ENCODE peak calls at places on chromosomes 12 and 14, in six cellular contexts. Z, N, X, O, E and F are unnamed samples.
A peak's percentile ranks its signal among the peaks of the same experiment; 100 is the strongest.

GRCh38 chr14:35365130-35366047 is 39.2 kb downstream of the NFKBIA start:
- DNase-seq in X (no peak), O (peak; percentile 56), N (no peak), E (peak; percentile 63), Z (peak; percentile 88), F (peak; percentile 93)

GRCh38 chr12:111288771-111289170 is 80.1 kb downstream of the PHETA1 start:
- DNase-seq in X (no peak), Z (no peak), E (no peak), N (no peak), O (no peak), F (no peak)

GRCh38 chr12:76375939-76376338 is 27.7 kb upstream of the BBS10 start:
- DNase-seq in O (no peak), Z (no peak), X (no peak), N (no peak), E (no peak), F (no peak)

GRCh38 chr14:66572836-66573235 is 64.9 kb downstream of the GPHN start:
- DNase-seq in X (no peak), O (no peak), Z (no peak), E (no peak), N (no peak), F (no peak)

GRCh38 chr14:23483216-23483854 is 13.8 kb downstream of the NGDN start:
- DNase-seq in O (peak; percentile 73), Z (peak; percentile 15), N (peak; percentile 83), E (peak; percentile 20), X (no peak), F (peak; percentile 39)

GRCh38 chr14:99566009-99566389 is 38.0 kb downstream of the CCDC85C start:
- DNase-seq in E (no peak), N (no peak), X (no peak), O (no peak), Z (no peak), F (no peak)

GRCh38 chr12:105190530-105190929 is 45.4 kb downstream of the APPL2 start:
- DNase-seq in N (no peak), Z (no peak), E (no peak), O (no peak), X (no peak), F (no peak)

GRCh38 chr12:66000958-66001357 is 129.6 kb downstream of the LLPH start:
- DNase-seq in E (no peak), N (no peak), Z (no peak), X (no peak), O (no peak), F (no peak)

GRCh38 chr12:101076940-101077351 is 133.1 kb downstream of the SLC5A8 start:
- DNase-seq in E (no peak), N (no peak), X (no peak), Z (no peak), O (peak; percentile 6), F (peak; percentile 26)

GRCh38 chr12:61414470-61414869 is 845.7 kb upstream of the USP15 start:
- DNase-seq in X (no peak), Z (no peak), N (no peak), E (no peak), O (no peak), F (no peak)

GRCh38 chr12:57864382-57864781 is 17.9 kb upstream of the CTDSP2 start:
- DNase-seq in O (peak; percentile 57), E (no peak), N (no peak), X (no peak), Z (no peak), F (no peak)

GRCh38 chr14:103628221-103628683 is 759 bp upstream of the KLC1 start:
- DNase-seq in N (peak; percentile 19), X (peak; percentile 52), E (peak; percentile 67), Z (peak; percentile 80), O (peak; percentile 84), F (peak; percentile 78)

GRCh38 chr14:101121399-101122113 is 218.0 kb upstream of the RTL1 start:
- DNase-seq in N (no peak), O (peak; percentile 0), Z (no peak), X (peak; percentile 31), E (no peak), F (no peak)

GRCh38 chr12:7716391-7716790 is 5.2 kb downstream of the DPPA3 start:
- DNase-seq in Z (no peak), O (no peak), E (peak; percentile 33), N (no peak), X (no peak), F (peak; percentile 21)

GRCh38 chr12:113103756-113104450 is 31.7 kb downstream of the RASAL1 start:
- DNase-seq in N (peak; percentile 48), Z (no peak), O (peak; percentile 84), E (peak; percentile 46), X (no peak), F (no peak)

GRCh38 chr12:6057693-6058092 is 66.8 kb downstream of the VWF start:
- DNase-seq in X (no peak), Z (no peak), E (no peak), O (peak; percentile 88), N (no peak), F (no peak)

GRCh38 chr14:77040995-77041744 is 12.7 kb upstream of the IRF2BPL start:
- DNase-seq in X (no peak), Z (peak; percentile 53), N (no peak), O (no peak), E (peak; percentile 33), F (no peak)

GRCh38 chr12:31922341-31923062 is 36.7 kb upstream of the RESF1 start:
- DNase-seq in X (no peak), N (no peak), E (no peak), Z (no peak), O (no peak), F (peak; percentile 99)

GRCh38 chr14:58238252-58239247 is 6.1 kb upstream of the PSMA3 start:
- DNase-seq in E (no peak), N (no peak), Z (no peak), X (no peak), O (peak; percentile 52), F (no peak)

GRCh38 chr12:55034218-55034617 is 14.4 kb downstream of the NEUROD4 start:
- DNase-seq in X (no peak), O (no peak), Z (no peak), N (no peak), E (no peak), F (no peak)

GRCh38 chr12:46556820-46557524 is 184.4 kb upstream of the SLC38A2 start:
- DNase-seq in Z (no peak), E (no peak), O (no peak), X (no peak), N (no peak), F (peak; percentile 82)

GRCh38 chr12:98699568-98699967 is 54.5 kb downstream of the APAF1 start:
- DNase-seq in Z (no peak), E (no peak), N (no peak), X (no peak), O (no peak), F (no peak)

GRCh38 chr12:113161415-113162016 is 12.0 kb downstream of the CFAP73 start:
- DNase-seq in X (no peak), N (peak; percentile 90), E (no peak), O (peak; percentile 97), Z (no peak), F (peak; percentile 36)

GRCh38 chr12:13229504-13229903 is 33.0 kb downstream of the EMP1 start:
- DNase-seq in X (no peak), N (peak; percentile 16), O (no peak), Z (no peak), E (peak; percentile 13), F (no peak)

GRCh38 chr12:107903377-107904061 is 129.0 kb downstream of the ASCL4 start:
- DNase-seq in O (peak; percentile 77), Z (no peak), E (peak; percentile 86), N (no peak), X (peak; percentile 61), F (no peak)

GRCh38 chr12:2922329-2922728 is 31.6 kb downstream of the TULP3 start:
- DNase-seq in X (no peak), E (no peak), N (no peak), O (no peak), Z (no peak), F (peak; percentile 23)

GRCh38 chr14:44166611-44167010 is 340.5 kb downstream of the FSCB start:
- DNase-seq in X (no peak), O (no peak), Z (no peak), E (no peak), N (no peak), F (no peak)

GRCh38 chr12:5627053-5627630 is 195.2 kb downstream of the NTF3 start:
- DNase-seq in E (no peak), O (no peak), Z (no peak), X (no peak), N (no peak), F (no peak)